ENCODE peak calls at places on chromosomes 11 and 22, in six cellular contexts. One of them, this sample, is unnamed.
A peak's percentile ranks its signal among the peaks of the same experiment; 100 is the strongest.

GRCh38 chr11:72426054-72426757 is 8.1 kb downstream of the CLPB start:
- DNase-seq in chondrocyte: no peak
- DNase-seq in WTC11: no peak
- DNase-seq in HTR-8/SVneo: no peak
- DNase-seq in astrocyte of the spinal cord: no peak
- DNase-seq in neuronal stem cell: no peak
- DNase-seq in this sample: peak; percentile 18

GRCh38 chr22:22745225-22746060 is 101.0 kb downstream of the GGTLC2 start:
- DNase-seq in chondrocyte: no peak
- DNase-seq in WTC11: peak; percentile 74
- DNase-seq in HTR-8/SVneo: peak; percentile 3
- DNase-seq in neuronal stem cell: peak; percentile 15
- DNase-seq in astrocyte of the spinal cord: no peak
- DNase-seq in this sample: no peak

GRCh38 chr11:108916290-108916689 is 251.4 kb downstream of the DDX10 start:
- DNase-seq in astrocyte of the spinal cord: peak; percentile 30
- DNase-seq in HTR-8/SVneo: no peak
- DNase-seq in chondrocyte: no peak
- DNase-seq in WTC11: no peak
- DNase-seq in neuronal stem cell: no peak
- DNase-seq in this sample: no peak

GRCh38 chr11:121231576-121232278 is 60.8 kb upstream of the SC5D start:
- DNase-seq in HTR-8/SVneo: no peak
- DNase-seq in WTC11: no peak
- DNase-seq in chondrocyte: no peak
- DNase-seq in neuronal stem cell: no peak
- DNase-seq in astrocyte of the spinal cord: no peak
- DNase-seq in this sample: no peak

GRCh38 chr11:6271598-6271997 is 12.0 kb downstream of the CCKBR start:
- DNase-seq in chondrocyte: no peak
- DNase-seq in WTC11: no peak
- DNase-seq in astrocyte of the spinal cord: no peak
- DNase-seq in HTR-8/SVneo: no peak
- DNase-seq in neuronal stem cell: no peak
- DNase-seq in this sample: no peak

GRCh38 chr11:122808494-122808893 is 29.8 kb upstream of the CRTAM start:
- DNase-seq in HTR-8/SVneo: peak; percentile 49
- DNase-seq in chondrocyte: no peak
- DNase-seq in astrocyte of the spinal cord: peak; percentile 42
- DNase-seq in WTC11: no peak
- DNase-seq in neuronal stem cell: no peak
- DNase-seq in this sample: peak; percentile 97

GRCh38 chr11:31641477-31642062 is 132.0 kb downstream of the ELP4 start:
- DNase-seq in astrocyte of the spinal cord: peak; percentile 44
- DNase-seq in chondrocyte: no peak
- DNase-seq in WTC11: peak; percentile 65
- DNase-seq in HTR-8/SVneo: peak; percentile 1
- DNase-seq in neuronal stem cell: peak; percentile 38
- DNase-seq in this sample: no peak

GRCh38 chr11:20444537-20444936 is 57.0 kb downstream of the PRMT3 start:
- DNase-seq in HTR-8/SVneo: no peak
- DNase-seq in neuronal stem cell: no peak
- DNase-seq in WTC11: no peak
- DNase-seq in chondrocyte: no peak
- DNase-seq in astrocyte of the spinal cord: no peak
- DNase-seq in this sample: no peak

GRCh38 chr22:23282089-23282501 is 101.8 kb downstream of the BCR start:
- DNase-seq in astrocyte of the spinal cord: peak; percentile 83
- DNase-seq in WTC11: no peak
- DNase-seq in HTR-8/SVneo: peak; percentile 62
- DNase-seq in chondrocyte: no peak
- DNase-seq in neuronal stem cell: no peak
- DNase-seq in this sample: no peak

GRCh38 chr11:75635009-75635909 is 33.6 kb downstream of the MAP6 start:
- DNase-seq in neuronal stem cell: no peak
- DNase-seq in chondrocyte: no peak
- DNase-seq in HTR-8/SVneo: no peak
- DNase-seq in WTC11: no peak
- DNase-seq in astrocyte of the spinal cord: peak; percentile 41
- DNase-seq in this sample: no peak

GRCh38 chr22:23365524-23365923 is 185.2 kb downstream of the BCR start:
- DNase-seq in HTR-8/SVneo: no peak
- DNase-seq in astrocyte of the spinal cord: no peak
- DNase-seq in neuronal stem cell: no peak
- DNase-seq in WTC11: no peak
- DNase-seq in chondrocyte: no peak
- DNase-seq in this sample: no peak

GRCh38 chr11:67584205-67584880 is 731 bp downstream of the GSTP1 start:
- DNase-seq in astrocyte of the spinal cord: peak; percentile 48
- DNase-seq in HTR-8/SVneo: no peak
- DNase-seq in neuronal stem cell: no peak
- DNase-seq in WTC11: peak; percentile 62
- DNase-seq in chondrocyte: no peak
- DNase-seq in this sample: peak; percentile 36

GRCh38 chr11:115333106-115333505 is 171.1 kb downstream of the CADM1 start:
- DNase-seq in neuronal stem cell: no peak
- DNase-seq in HTR-8/SVneo: no peak
- DNase-seq in WTC11: no peak
- DNase-seq in chondrocyte: no peak
- DNase-seq in astrocyte of the spinal cord: peak; percentile 55
- DNase-seq in this sample: no peak

GRCh38 chr11:66068154-66068821 is 1.8 kb upstream of the PACS1 start:
- DNase-seq in WTC11: peak; percentile 90
- DNase-seq in astrocyte of the spinal cord: peak; percentile 62
- DNase-seq in HTR-8/SVneo: peak; percentile 94
- DNase-seq in chondrocyte: no peak
- DNase-seq in neuronal stem cell: peak; percentile 78
- DNase-seq in this sample: peak; percentile 1

GRCh38 chr11:47538741-47539575 is 14.0 kb downstream of the CELF1 start:
- DNase-seq in chondrocyte: no peak
- DNase-seq in neuronal stem cell: no peak
- DNase-seq in astrocyte of the spinal cord: no peak
- DNase-seq in HTR-8/SVneo: no peak
- DNase-seq in WTC11: no peak
- DNase-seq in this sample: no peak